ENCODE peak calls at places on chromosomes 4 and X, in five cellular contexts. One of them, this sample, is unnamed. For H3K4me1, the result is how much of the 10 kb centered on the place peaks cover.

GRCh38 chr4:8394125-8394524 is 46.4 kb downstream of the ACOX3 start:
- DNase-seq in transverse colon: peak
- DNase-seq in HepG2: no peak
- DNase-seq in Panc1: no peak
- DNase-seq in breast epithelium: peak
- DNase-seq in this sample: no peak

GRCh38 chrX:120366794-120367193 is 4.9 kb downstream of the ATP1B4 start:
- DNase-seq in HepG2: no peak
- DNase-seq in transverse colon: no peak
- DNase-seq in Panc1: no peak
- DNase-seq in breast epithelium: no peak
- DNase-seq in this sample: no peak

GRCh38 chr4:8376361-8377102 is 64.0 kb downstream of the ACOX3 start:
- DNase-seq in breast epithelium: no peak
- DNase-seq in HepG2: no peak
- DNase-seq in Panc1: no peak
- DNase-seq in transverse colon: no peak
- DNase-seq in this sample: peak

GRCh38 chr4:26719954-26720552 is 136.2 kb downstream of the TBC1D19 start:
- DNase-seq in breast epithelium: no peak
- DNase-seq in Panc1: peak
- DNase-seq in HepG2: no peak
- DNase-seq in transverse colon: no peak
- DNase-seq in this sample: no peak

GRCh38 chr4:36209941-36210663 is 34.2 kb downstream of the ARAP2 start:
- DNase-seq in breast epithelium: no peak
- DNase-seq in HepG2: no peak
- DNase-seq in Panc1: no peak
- DNase-seq in transverse colon: no peak
- DNase-seq in this sample: no peak

GRCh38 chr4:161133877-161134276 is 1029.9 kb downstream of the FSTL5 start:
- DNase-seq in Panc1: no peak
- DNase-seq in transverse colon: no peak
- DNase-seq in breast epithelium: no peak
- DNase-seq in HepG2: no peak
- DNase-seq in this sample: no peak

GRCh38 chr4:41912546-41912945 is 22.7 kb upstream of the TMEM33 start:
- DNase-seq in breast epithelium: no peak
- DNase-seq in transverse colon: no peak
- DNase-seq in HepG2: no peak
- DNase-seq in Panc1: no peak
- DNase-seq in this sample: no peak

GRCh38 chr4:61200195-61200990 is at the start of gene ADGRL3:
- DNase-seq in transverse colon: no peak
- DNase-seq in breast epithelium: no peak
- DNase-seq in Panc1: no peak
- DNase-seq in HepG2: no peak
- DNase-seq in this sample: peak

GRCh38 chrX:9133426-9133825 is 99.5 kb upstream of the FAM9B start:
- DNase-seq in transverse colon: no peak
- DNase-seq in HepG2: no peak
- DNase-seq in Panc1: no peak
- DNase-seq in breast epithelium: no peak
- DNase-seq in this sample: no peak

GRCh38 chrX:103678199-103678993 is 8.1 kb downstream of the MORF4L2 start:
- DNase-seq in Panc1: no peak
- DNase-seq in transverse colon: no peak
- DNase-seq in breast epithelium: no peak
- DNase-seq in HepG2: no peak
- DNase-seq in this sample: no peak

GRCh38 chr4:16139066-16139945 is 55.5 kb upstream of the PROM1 start:
- DNase-seq in breast epithelium: no peak
- DNase-seq in transverse colon: peak
- DNase-seq in Panc1: no peak
- DNase-seq in HepG2: no peak
- DNase-seq in this sample: no peak

GRCh38 chr4:56086073-56086521 is 137.4 kb downstream of the CEP135 start:
- DNase-seq in breast epithelium: no peak
- DNase-seq in Panc1: no peak
- DNase-seq in HepG2: no peak
- DNase-seq in transverse colon: peak
- DNase-seq in this sample: no peak

GRCh38 chrX:118552501-118552900 is 56.9 kb downstream of the DOCK11 start:
- DNase-seq in Panc1: no peak
- DNase-seq in HepG2: no peak
- DNase-seq in breast epithelium: no peak
- DNase-seq in transverse colon: no peak
- DNase-seq in this sample: no peak

GRCh38 chr4:137129471-137130244 is 402.6 kb downstream of the PCDH18 start:
- DNase-seq in HepG2: no peak
- DNase-seq in transverse colon: no peak
- DNase-seq in breast epithelium: no peak
- DNase-seq in Panc1: no peak
- DNase-seq in this sample: no peak

GRCh38 chr4:141654098-141654497 is 17.7 kb downstream of the IL15 start:
- DNase-seq in transverse colon: peak
- DNase-seq in breast epithelium: no peak
- DNase-seq in Panc1: no peak
- DNase-seq in HepG2: no peak
- DNase-seq in this sample: no peak

GRCh38 chr4:106541253-106541652 is 172.7 kb upstream of the GIMD1 start:
- DNase-seq in Panc1: no peak
- DNase-seq in transverse colon: no peak
- DNase-seq in breast epithelium: no peak
- DNase-seq in HepG2: no peak
- DNase-seq in this sample: no peak

GRCh38 chr4:109444182-109444844 is 10.7 kb downstream of the SEC24B start:
- DNase-seq in Panc1: no peak
- DNase-seq in HepG2: no peak
- DNase-seq in breast epithelium: no peak
- DNase-seq in transverse colon: no peak
- DNase-seq in this sample: no peak

GRCh38 chr4:165053645-165054044 is at the start of gene TRIM75:
- DNase-seq in breast epithelium: no peak
- DNase-seq in transverse colon: no peak
- DNase-seq in HepG2: no peak
- DNase-seq in Panc1: no peak
- DNase-seq in this sample: no peak

GRCh38 chrX:68666580-68666979 is 19.1 kb downstream of the STARD8 start:
- DNase-seq in transverse colon: no peak
- DNase-seq in breast epithelium: no peak
- DNase-seq in Panc1: no peak
- DNase-seq in HepG2: no peak
- DNase-seq in this sample: no peak

GRCh38 chr4:6680372-6681034 is 13.2 kb upstream of the S100P start:
- DNase-seq in breast epithelium: no peak
- DNase-seq in Panc1: no peak
- DNase-seq in HepG2: no peak
- DNase-seq in transverse colon: no peak
- DNase-seq in this sample: peak

GRCh38 chr4:18394656-18395055 is 373.1 kb upstream of the LCORL start:
- DNase-seq in HepG2: no peak
- DNase-seq in transverse colon: no peak
- DNase-seq in Panc1: no peak
- DNase-seq in breast epithelium: no peak
- DNase-seq in this sample: no peak

GRCh38 chr4:113756005-113756410 is 5.5 kb downstream of the CAMK2D start:
- DNase-seq in Panc1: no peak
- DNase-seq in HepG2: peak
- DNase-seq in breast epithelium: no peak
- DNase-seq in transverse colon: no peak
- DNase-seq in this sample: no peak

GRCh38 chrX:12971282-12972003 is 3.5 kb upstream of the TMSB4X start:
- DNase-seq in transverse colon: no peak
- DNase-seq in HepG2: no peak
- DNase-seq in breast epithelium: no peak
- DNase-seq in Panc1: no peak
- DNase-seq in this sample: peak

GRCh38 chr4:35461931-35462659 is 782.2 kb downstream of the ARAP2 start:
- DNase-seq in HepG2: no peak
- DNase-seq in Panc1: no peak
- DNase-seq in breast epithelium: no peak
- DNase-seq in transverse colon: no peak
- DNase-seq in this sample: peak

DNA sequence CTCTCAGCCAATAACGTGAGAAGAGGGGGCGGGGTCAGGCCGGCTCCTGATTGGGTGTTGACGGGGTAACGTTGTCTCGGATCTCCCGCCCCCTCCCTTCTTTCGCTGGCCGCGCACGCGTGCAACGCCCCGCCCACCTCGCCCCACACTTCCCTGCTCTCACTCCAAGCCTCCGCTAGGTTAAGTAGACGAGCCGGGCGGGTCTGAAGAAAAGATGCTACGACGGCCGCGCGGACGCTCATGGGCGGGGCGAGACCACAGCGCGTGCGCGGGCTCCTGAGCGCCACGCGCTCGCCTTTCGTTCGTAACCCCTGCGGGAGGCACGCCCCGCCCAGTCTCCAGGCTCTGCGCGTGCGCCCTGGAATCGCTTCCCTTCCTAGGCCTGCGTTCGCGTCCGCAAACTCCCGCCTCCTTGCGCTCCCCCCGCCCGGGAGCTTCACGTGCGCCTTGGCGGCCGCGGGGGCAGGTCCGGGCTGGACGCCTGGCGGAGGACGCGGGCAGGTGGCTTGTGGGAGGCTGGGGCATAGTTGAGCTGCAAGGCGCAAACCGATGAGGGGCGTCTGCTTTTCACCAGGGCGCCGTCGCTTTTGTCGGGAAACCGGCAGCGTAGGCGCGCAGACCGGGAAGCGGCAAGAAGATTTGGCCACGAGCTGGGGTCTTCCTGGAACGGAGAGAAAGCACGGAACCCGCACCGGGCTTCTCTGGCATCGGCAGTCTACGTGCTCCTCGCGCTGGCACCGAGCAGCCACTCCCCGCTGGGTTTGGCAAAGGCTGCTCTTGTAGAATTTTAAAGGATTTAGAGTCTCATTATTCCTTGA is 467 bp upstream of the PGRMC2 start:
- DNase-seq in HepG2: peak
- DNase-seq in transverse colon: peak
- DNase-seq in Panc1: peak
- DNase-seq in breast epithelium: peak
- DNase-seq in this sample: peak
- TF ChIP-seq CTCF in HepG2: peak
- TF ChIP-seq CTCF in transverse colon: peak
- TF ChIP-seq CTCF in Panc1: no peak
- TF ChIP-seq CTCF in breast epithelium: peak
- TF ChIP-seq CTCF in this sample: no peak

GRCh38 chr4:123651127-123651526 is 254.5 kb downstream of the SPRY1 start:
- DNase-seq in transverse colon: no peak
- DNase-seq in breast epithelium: peak
- DNase-seq in HepG2: no peak
- DNase-seq in Panc1: no peak
- DNase-seq in this sample: no peak

GRCh38 chr4:123652501-123652900 is 255.9 kb downstream of the SPRY1 start:
- DNase-seq in HepG2: no peak
- DNase-seq in breast epithelium: no peak
- DNase-seq in transverse colon: no peak
- DNase-seq in Panc1: no peak
- DNase-seq in this sample: no peak

GRCh38 chr4:123649248-123649643 is 252.7 kb downstream of the SPRY1 start:
- DNase-seq in Panc1: no peak
- DNase-seq in breast epithelium: no peak
- DNase-seq in HepG2: no peak
- DNase-seq in transverse colon: no peak
- DNase-seq in this sample: no peak

GRCh38 chr4:123651536-123652175 is 255.1 kb downstream of the SPRY1 start:
- DNase-seq in breast epithelium: no peak
- DNase-seq in HepG2: no peak
- DNase-seq in Panc1: no peak
- DNase-seq in transverse colon: no peak
- DNase-seq in this sample: no peak

DNA sequence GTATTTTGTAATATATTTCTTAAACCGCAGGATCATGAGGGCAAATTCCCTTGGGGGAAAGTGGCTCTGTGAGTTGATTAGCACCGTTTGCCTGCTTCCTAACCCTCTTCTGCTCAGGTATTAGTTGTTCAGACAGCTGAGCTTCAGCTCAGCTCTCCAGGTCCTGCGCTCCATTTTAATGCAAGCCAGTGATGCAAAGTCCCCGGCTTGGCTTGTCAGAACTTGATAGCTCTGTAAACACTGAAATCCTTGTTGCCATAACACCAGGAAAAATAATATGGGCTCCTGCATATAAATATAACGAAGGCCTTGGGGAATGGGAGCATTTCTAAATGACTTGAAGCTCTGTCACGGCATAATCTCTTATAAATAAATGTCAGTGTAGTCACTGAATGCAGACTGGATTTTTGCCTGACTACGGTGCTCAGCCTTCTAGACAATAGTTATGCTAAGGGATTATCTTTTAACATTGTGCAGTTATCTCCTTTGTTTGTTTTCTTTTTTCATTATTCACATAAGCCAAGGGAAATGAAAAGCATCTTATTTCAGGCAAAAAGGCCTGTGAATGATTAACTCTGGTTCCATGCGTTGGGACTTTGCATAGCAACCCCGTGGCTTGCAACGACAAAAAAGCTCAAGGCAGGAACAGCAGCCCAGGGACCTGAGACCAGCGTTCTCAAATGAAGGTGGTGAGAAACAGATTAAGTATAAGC is 253.2 kb downstream of the SPRY1 start:
- DNase-seq in HepG2: peak
- DNase-seq in Panc1: no peak
- DNase-seq in transverse colon: peak
- DNase-seq in breast epithelium: peak
- DNase-seq in this sample: no peak
- TF ChIP-seq POLR2AphosphoS5 in HepG2: peak
- TF ChIP-seq POLR2AphosphoS5 in Panc1: no peak
- TF ChIP-seq POLR2AphosphoS5 in transverse colon: peak
- TF ChIP-seq POLR2AphosphoS5 in breast epithelium: no peak
- TF ChIP-seq POLR2AphosphoS5 in this sample: no peak

GRCh38 chrX:148592595-148592994 is 92.2 kb downstream of the AFF2 start:
- DNase-seq in breast epithelium: no peak
- DNase-seq in transverse colon: no peak
- DNase-seq in Panc1: no peak
- DNase-seq in HepG2: no peak
- DNase-seq in this sample: no peak
- H3K4me1 ChIP-seq in breast epithelium: under half
- H3K4me1 ChIP-seq in transverse colon: under half
- H3K4me1 ChIP-seq in Panc1: under half
- H3K4me1 ChIP-seq in HepG2: under half
- H3K4me1 ChIP-seq in this sample: under half

DNA sequence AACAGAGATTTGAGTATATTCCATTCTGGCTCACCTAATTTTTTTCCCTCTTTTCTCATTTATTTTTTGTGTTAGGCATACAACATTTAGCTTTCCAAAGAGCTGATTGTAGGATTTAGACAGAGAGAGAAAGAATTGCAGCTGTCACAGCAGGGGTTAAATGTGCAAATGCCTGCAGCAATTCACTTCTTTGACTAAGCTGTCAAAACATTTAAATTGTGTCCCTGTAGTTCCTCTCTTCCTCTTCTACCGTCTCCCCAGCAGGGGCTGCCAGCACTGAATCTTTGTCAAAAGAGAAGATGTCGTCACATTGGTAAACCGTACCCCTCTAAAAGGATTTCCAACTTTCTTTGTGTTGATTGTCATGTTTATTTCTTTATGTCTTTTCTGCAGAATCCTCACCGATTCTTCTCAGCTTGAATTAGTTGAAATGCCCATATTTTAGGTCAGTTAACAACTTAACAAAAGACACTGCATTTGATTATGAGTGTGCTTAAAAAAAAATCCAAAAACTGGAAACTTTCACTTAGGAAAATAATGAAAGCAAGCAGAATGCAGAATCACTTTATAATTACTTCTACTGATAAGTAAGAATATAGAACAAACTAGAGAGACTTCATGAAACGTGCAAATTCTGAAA is 111.1 kb upstream of the PTPN13 start:
- DNase-seq in Panc1: no peak
- DNase-seq in breast epithelium: no peak
- DNase-seq in transverse colon: no peak
- DNase-seq in HepG2: no peak
- DNase-seq in this sample: no peak
- TF ChIP-seq CTCF in Panc1: no peak
- TF ChIP-seq CTCF in breast epithelium: no peak
- TF ChIP-seq CTCF in transverse colon: no peak
- TF ChIP-seq CTCF in HepG2: no peak
- TF ChIP-seq CTCF in this sample: no peak